ENCODE peak calls at places on chromosome 14, in nine cellular contexts. Q is activated T-cell treated with anti-CD3 and anti-CD28 coated beads, Interleukin-2, amount 50 U/mL, for 72 hours; N is HL-60; A is A172; S is H54; R is NCI-H524; W is activated CD4-positive, alpha-beta T cell treated with anti-CD3 and anti-CD28 coated beads, Interleukin-2, amount 50 U/mL, for 1 hour; Z is AML-193; Y is RCC 7860. G is an unnamed sample.

GRCh38 chr14:36717363-36717762 is 55.7 kb downstream of the PAX9 start:
- DNase-seq in Q (no peak), N (no peak), A (no peak), S (no peak), R (no peak), W (no peak), Z (no peak), Y (no peak), G (no peak)

GRCh38 chr14:78798757-78799156 is 628.6 kb downstream of the NRXN3 start:
- DNase-seq in Q (no peak), N (no peak), A (no peak), S (no peak), R (no peak), W (no peak), Z (no peak), Y (no peak), G (no peak)

GRCh38 chr14:49424436-49425331 is 161.5 kb downstream of the RPS29 start:
- DNase-seq in Q (no peak), N (no peak), A (peak; percentile 13), S (no peak), R (no peak), W (no peak), Z (no peak), Y (no peak), G (no peak)

GRCh38 chr14:66233571-66233970 is 252.6 kb upstream of the CCDC196 start:
- DNase-seq in Q (no peak), N (no peak), A (no peak), S (no peak), R (peak; percentile 71), W (no peak), Z (no peak), Y (no peak), G (peak; percentile 68)

GRCh38 chr14:103847954-103848719 is 762 bp upstream of the PPP1R13B start:
- DNase-seq in Q (peak; percentile 42), N (no peak), A (no peak), S (peak; percentile 63), R (no peak), W (peak; percentile 16), Z (no peak), Y (no peak), G (peak; percentile 60)

GRCh38 chr14:100540926-100541620 is 46.1 kb downstream of the BEGAIN start:
- DNase-seq in Q (no peak), N (no peak), A (no peak), S (no peak), R (no peak), W (no peak), Z (no peak), Y (no peak), G (no peak)

GRCh38 chr14:23544511-23545447 is 6.8 kb downstream of the ZFHX2 start:
- DNase-seq in Q (no peak), N (no peak), A (no peak), S (no peak), R (peak; percentile 68), W (no peak), Z (no peak), Y (no peak), G (no peak)

GRCh38 chr14:22565391-22565945 is 23.6 kb downstream of the DAD1 start:
- DNase-seq in Q (no peak), N (no peak), A (no peak), S (no peak), R (no peak), W (no peak), Z (no peak), Y (no peak), G (no peak)

GRCh38 chr14:101072070-101072469 is 168.5 kb upstream of the RTL1 start:
- DNase-seq in Q (no peak), N (no peak), A (no peak), S (no peak), R (no peak), W (no peak), Z (no peak), Y (no peak), G (no peak)

GRCh38 chr14:81710232-81710845 is 176.7 kb upstream of the SEL1L start:
- DNase-seq in Q (peak; percentile 2), N (peak; percentile 26), A (peak; percentile 21), S (no peak), R (peak; percentile 42), W (no peak), Z (peak; percentile 76), Y (no peak), G (peak; percentile 25)

GRCh38 chr14:64109821-64110554 is 184.2 kb downstream of the ESR2 start:
- DNase-seq in Q (no peak), N (peak; percentile 4), A (no peak), S (no peak), R (no peak), W (no peak), Z (no peak), Y (no peak), G (no peak)

GRCh38 chr14:60965402-60965801 is 15.5 kb downstream of the TRMT5 start:
- DNase-seq in Q (peak; percentile 19), N (no peak), A (no peak), S (no peak), R (no peak), W (no peak), Z (no peak), Y (no peak), G (no peak)

GRCh38 chr14:72678360-72678759 is 215.5 kb downstream of the DPF3 start:
- DNase-seq in Q (no peak), N (no peak), A (peak; percentile 31), S (peak; percentile 54), R (no peak), W (no peak), Z (no peak), Y (no peak), G (no peak)

GRCh38 chr14:61483477-61483876 is 162.1 kb downstream of the PRKCH start:
- DNase-seq in Q (no peak), N (no peak), A (no peak), S (no peak), R (no peak), W (no peak), Z (no peak), Y (no peak), G (no peak)

GRCh38 chr14:34336501-34336900 is 125.5 kb downstream of the SPTSSA start:
- DNase-seq in Q (no peak), N (no peak), A (no peak), S (no peak), R (no peak), W (no peak), Z (no peak), Y (no peak), G (no peak)

GRCh38 chr14:96039633-96040311 is 610 bp downstream of the C14orf132 start:
- DNase-seq in Q (peak; percentile 38), N (no peak), A (peak; percentile 8), S (peak; percentile 21), R (peak; percentile 27), W (no peak), Z (no peak), Y (no peak), G (peak; percentile 64)

GRCh38 chr14:91417983-91418386 is 365 bp upstream of the CCDC88C start:
- DNase-seq in Q (peak; percentile 62), N (peak; percentile 73), A (no peak), S (no peak), R (peak; percentile 61), W (peak; percentile 60), Z (peak; percentile 55), Y (no peak), G (peak; percentile 45)

GRCh38 chr14:99644723-99645544 is at the start of gene HHIPL1:
- DNase-seq in Q (no peak), N (no peak), A (no peak), S (no peak), R (no peak), W (no peak), Z (no peak), Y (no peak), G (no peak)

GRCh38 chr14:99261916-99262787 is 9.8 kb downstream of the BCL11B start:
- DNase-seq in Q (peak; percentile 68), N (no peak), A (no peak), S (no peak), R (no peak), W (peak; percentile 81), Z (no peak), Y (no peak), G (no peak)

GRCh38 chr14:64844272-64844671 is 35.4 kb downstream of the SPTB start:
- DNase-seq in Q (no peak), N (no peak), A (no peak), S (no peak), R (no peak), W (no peak), Z (no peak), Y (no peak), G (no peak)

GRCh38 chr14:24171422-24172260 is at the start of gene REC8:
- DNase-seq in Q (peak; percentile 77), N (no peak), A (no peak), S (no peak), R (peak; percentile 100), W (peak; percentile 67), Z (peak; percentile 84), Y (no peak), G (peak; percentile 99)

GRCh38 chr14:28783593-28784143 is 17.1 kb downstream of the FOXG1 start:
- DNase-seq in Q (no peak), N (no peak), A (no peak), S (no peak), R (no peak), W (no peak), Z (no peak), Y (no peak), G (no peak)

GRCh38 chr14:105126970-105127307 is 41.6 kb downstream of the JAG2 start:
- DNase-seq in Q (no peak), N (no peak), A (no peak), S (no peak), R (no peak), W (no peak), Z (no peak), Y (no peak), G (no peak)

GRCh38 chr14:64956697-64957412 is 14.3 kb upstream of the GPX2 start:
- DNase-seq in Q (no peak), N (no peak), A (no peak), S (no peak), R (no peak), W (no peak), Z (no peak), Y (no peak), G (no peak)

GRCh38 chr14:95397325-95397724 is 77.6 kb upstream of the CLMN start:
- DNase-seq in Q (no peak), N (no peak), A (no peak), S (no peak), R (no peak), W (no peak), Z (no peak), Y (no peak), G (no peak)

GRCh38 chr14:50225974-50226297 is 5.4 kb downstream of the SOS2 start:
- DNase-seq in Q (no peak), N (peak; percentile 15), A (no peak), S (no peak), R (no peak), W (no peak), Z (peak; percentile 20), Y (no peak), G (no peak)

G was measured in WERI-Rb-1.